ENCODE peak calls at places on chromosome 16, in seven cellular contexts. One of them, this sample, is unnamed.

GRCh38 chr16:23374721-23375120 is 72.6 kb downstream of the SCNN1B start:
- DNase-seq in dorsolateral prefrontal cortex: no peak
- DNase-seq in AG04450: no peak
- DNase-seq in body of pancreas: peak; percentile 43
- DNase-seq in ovary: no peak
- DNase-seq in GM13976: no peak
- DNase-seq in SK-N-SH: no peak
- DNase-seq in this sample: no peak

GRCh38 chr16:4123617-4124300 is 7.5 kb upstream of the ADCY9 start:
- DNase-seq in SK-N-SH: no peak
- DNase-seq in AG04450: peak; percentile 39
- DNase-seq in GM13976: no peak
- DNase-seq in body of pancreas: no peak
- DNase-seq in dorsolateral prefrontal cortex: no peak
- DNase-seq in ovary: no peak
- DNase-seq in this sample: no peak

GRCh38 chr16:11128211-11129123 is 127.5 kb downstream of the SOCS1 start:
- DNase-seq in GM13976: no peak
- DNase-seq in SK-N-SH: peak; percentile 36
- DNase-seq in body of pancreas: peak; percentile 35
- DNase-seq in AG04450: no peak
- DNase-seq in ovary: peak; percentile 32
- DNase-seq in dorsolateral prefrontal cortex: no peak
- DNase-seq in this sample: no peak

GRCh38 chr16:24993722-24994686 is 21.2 kb downstream of the ARHGAP17 start:
- DNase-seq in body of pancreas: peak; percentile 29
- DNase-seq in AG04450: peak; percentile 81
- DNase-seq in GM13976: no peak
- DNase-seq in dorsolateral prefrontal cortex: no peak
- DNase-seq in SK-N-SH: no peak
- DNase-seq in ovary: no peak
- DNase-seq in this sample: no peak

GRCh38 chr16:88737298-88738166 is 31.2 kb downstream of the CTU2 start:
- DNase-seq in ovary: peak; percentile 79
- DNase-seq in GM13976: peak; percentile 92
- DNase-seq in AG04450: peak; percentile 29
- DNase-seq in body of pancreas: peak; percentile 80
- DNase-seq in SK-N-SH: peak; percentile 94
- DNase-seq in dorsolateral prefrontal cortex: peak; percentile 79
- DNase-seq in this sample: peak; percentile 57

GRCh38 chr16:48231675-48232214 is 12.4 kb upstream of the LONP2 start:
- DNase-seq in SK-N-SH: peak; percentile 45
- DNase-seq in AG04450: peak; percentile 2
- DNase-seq in body of pancreas: no peak
- DNase-seq in ovary: no peak
- DNase-seq in dorsolateral prefrontal cortex: no peak
- DNase-seq in GM13976: peak; percentile 69
- DNase-seq in this sample: peak; percentile 28

GRCh38 chr16:87464691-87465300 is 28.0 kb downstream of the ZCCHC14 start:
- DNase-seq in AG04450: peak; percentile 88
- DNase-seq in GM13976: peak; percentile 60
- DNase-seq in body of pancreas: peak; percentile 77
- DNase-seq in ovary: peak; percentile 70
- DNase-seq in SK-N-SH: peak; percentile 58
- DNase-seq in dorsolateral prefrontal cortex: no peak
- DNase-seq in this sample: no peak

GRCh38 chr16:46830417-46830901 is 521 bp downstream of the C16orf87 start:
- DNase-seq in ovary: peak; percentile 40
- DNase-seq in GM13976: peak; percentile 32
- DNase-seq in SK-N-SH: no peak
- DNase-seq in body of pancreas: peak; percentile 41
- DNase-seq in AG04450: no peak
- DNase-seq in dorsolateral prefrontal cortex: no peak
- DNase-seq in this sample: no peak

GRCh38 chr16:82755570-82756282 is 129.0 kb downstream of the CDH13 start:
- DNase-seq in dorsolateral prefrontal cortex: no peak
- DNase-seq in SK-N-SH: no peak
- DNase-seq in AG04450: no peak
- DNase-seq in ovary: no peak
- DNase-seq in body of pancreas: no peak
- DNase-seq in GM13976: no peak
- DNase-seq in this sample: no peak

GRCh38 chr16:56708418-56708817 is 21.5 kb upstream of the NUP93 start:
- DNase-seq in ovary: no peak
- DNase-seq in dorsolateral prefrontal cortex: no peak
- DNase-seq in GM13976: no peak
- DNase-seq in AG04450: no peak
- DNase-seq in body of pancreas: no peak
- DNase-seq in SK-N-SH: no peak
- DNase-seq in this sample: no peak

GRCh38 chr16:5965321-5965720 is 867.7 kb upstream of the EEF2KMT start:
- DNase-seq in AG04450: no peak
- DNase-seq in SK-N-SH: no peak
- DNase-seq in body of pancreas: no peak
- DNase-seq in GM13976: no peak
- DNase-seq in ovary: no peak
- DNase-seq in dorsolateral prefrontal cortex: no peak
- DNase-seq in this sample: no peak

GRCh38 chr16:81469710-81470481 is 25.3 kb downstream of the CMIP start:
- DNase-seq in AG04450: no peak
- DNase-seq in SK-N-SH: no peak
- DNase-seq in body of pancreas: no peak
- DNase-seq in ovary: no peak
- DNase-seq in dorsolateral prefrontal cortex: no peak
- DNase-seq in GM13976: peak; percentile 79
- DNase-seq in this sample: no peak

GRCh38 chr16:3140603-3141427 is 6.0 kb downstream of the ZNF213 start:
- DNase-seq in ovary: no peak
- DNase-seq in GM13976: no peak
- DNase-seq in body of pancreas: no peak
- DNase-seq in AG04450: no peak
- DNase-seq in SK-N-SH: no peak
- DNase-seq in dorsolateral prefrontal cortex: no peak
- DNase-seq in this sample: no peak

GRCh38 chr16:67883872-67884261 is 818 bp upstream of the NRN1L start:
- DNase-seq in ovary: peak; percentile 74
- DNase-seq in AG04450: no peak
- DNase-seq in SK-N-SH: peak; percentile 90
- DNase-seq in body of pancreas: peak; percentile 68
- DNase-seq in GM13976: peak; percentile 89
- DNase-seq in dorsolateral prefrontal cortex: peak; percentile 57
- DNase-seq in this sample: peak; percentile 43

GRCh38 chr16:67926181-67926742 is 5.4 kb downstream of the CTRL start:
- DNase-seq in dorsolateral prefrontal cortex: no peak
- DNase-seq in ovary: no peak
- DNase-seq in body of pancreas: peak; percentile 91
- DNase-seq in AG04450: no peak
- DNase-seq in GM13976: no peak
- DNase-seq in SK-N-SH: no peak
- DNase-seq in this sample: no peak

GRCh38 chr16:3503513-3503912 is 2.7 kb downstream of the CLUAP1 start:
- DNase-seq in GM13976: no peak
- DNase-seq in dorsolateral prefrontal cortex: no peak
- DNase-seq in AG04450: no peak
- DNase-seq in body of pancreas: no peak
- DNase-seq in ovary: no peak
- DNase-seq in SK-N-SH: no peak
- DNase-seq in this sample: no peak

GRCh38 chr16:6861136-6861535 is 471.5 kb upstream of the RBFOX1 start:
- DNase-seq in ovary: no peak
- DNase-seq in dorsolateral prefrontal cortex: no peak
- DNase-seq in GM13976: no peak
- DNase-seq in AG04450: no peak
- DNase-seq in SK-N-SH: no peak
- DNase-seq in body of pancreas: no peak
- DNase-seq in this sample: no peak

GRCh38 chr16:14263011-14263410 is 191.9 kb downstream of the MRTFB start:
- DNase-seq in SK-N-SH: no peak
- DNase-seq in ovary: no peak
- DNase-seq in dorsolateral prefrontal cortex: no peak
- DNase-seq in GM13976: no peak
- DNase-seq in AG04450: no peak
- DNase-seq in body of pancreas: no peak
- DNase-seq in this sample: no peak

GRCh38 chr16:51053805-51054204 is 97.3 kb downstream of the SALL1 start:
- DNase-seq in GM13976: no peak
- DNase-seq in body of pancreas: no peak
- DNase-seq in AG04450: no peak
- DNase-seq in SK-N-SH: no peak
- DNase-seq in dorsolateral prefrontal cortex: no peak
- DNase-seq in ovary: no peak
- DNase-seq in this sample: no peak

GRCh38 chr16:27214084-27214961 is 11.0 kb downstream of the KDM8 start:
- DNase-seq in SK-N-SH: no peak
- DNase-seq in body of pancreas: peak; percentile 82
- DNase-seq in AG04450: no peak
- DNase-seq in GM13976: no peak
- DNase-seq in ovary: peak; percentile 3
- DNase-seq in dorsolateral prefrontal cortex: no peak
- DNase-seq in this sample: no peak

GRCh38 chr16:4517812-4518211 is 20.8 kb downstream of the CDIP1 start:
- DNase-seq in body of pancreas: peak; percentile 49
- DNase-seq in ovary: no peak
- DNase-seq in GM13976: no peak
- DNase-seq in dorsolateral prefrontal cortex: no peak
- DNase-seq in AG04450: no peak
- DNase-seq in SK-N-SH: peak; percentile 77
- DNase-seq in this sample: peak; percentile 44

GRCh38 chr16:86306811-86307517 is 203.4 kb upstream of the FOXF1 start:
- DNase-seq in body of pancreas: no peak
- DNase-seq in dorsolateral prefrontal cortex: no peak
- DNase-seq in ovary: no peak
- DNase-seq in SK-N-SH: no peak
- DNase-seq in AG04450: peak; percentile 60
- DNase-seq in GM13976: no peak
- DNase-seq in this sample: no peak

GRCh38 chr16:49510676-49511305 is 137.2 kb downstream of the C16orf78 start:
- DNase-seq in ovary: no peak
- DNase-seq in body of pancreas: no peak
- DNase-seq in dorsolateral prefrontal cortex: no peak
- DNase-seq in AG04450: no peak
- DNase-seq in SK-N-SH: no peak
- DNase-seq in GM13976: no peak
- DNase-seq in this sample: no peak

GRCh38 chr16:88869673-88869980 is 3.2 kb upstream of the PABPN1L start:
- DNase-seq in body of pancreas: no peak
- DNase-seq in GM13976: no peak
- DNase-seq in ovary: no peak
- DNase-seq in dorsolateral prefrontal cortex: no peak
- DNase-seq in AG04450: no peak
- DNase-seq in SK-N-SH: no peak
- DNase-seq in this sample: no peak

GRCh38 chr16:87278191-87279093 is 38.8 kb downstream of the C16orf95 start:
- DNase-seq in dorsolateral prefrontal cortex: peak; percentile 69
- DNase-seq in SK-N-SH: peak; percentile 91
- DNase-seq in AG04450: peak; percentile 68
- DNase-seq in body of pancreas: peak; percentile 77
- DNase-seq in ovary: peak; percentile 60
- DNase-seq in GM13976: peak; percentile 88
- DNase-seq in this sample: peak; percentile 80

GRCh38 chr16:80936410-80936809 is 70.3 kb downstream of the CMC2 start:
- DNase-seq in dorsolateral prefrontal cortex: no peak
- DNase-seq in AG04450: no peak
- DNase-seq in body of pancreas: no peak
- DNase-seq in ovary: no peak
- DNase-seq in SK-N-SH: no peak
- DNase-seq in GM13976: no peak
- DNase-seq in this sample: no peak

GRCh38 chr16:85027968-85028637 is 508 bp downstream of the KIAA0513 start:
- DNase-seq in AG04450: no peak
- DNase-seq in dorsolateral prefrontal cortex: no peak
- DNase-seq in GM13976: peak; percentile 45
- DNase-seq in SK-N-SH: no peak
- DNase-seq in ovary: no peak
- DNase-seq in body of pancreas: no peak
- DNase-seq in this sample: no peak
- TF ChIP-seq CTCF in AG04450: peak; percentile 22
- TF ChIP-seq CTCF in dorsolateral prefrontal cortex: no peak
- TF ChIP-seq CTCF in GM13976: peak; percentile 44
- TF ChIP-seq CTCF in SK-N-SH: peak; percentile 30
- TF ChIP-seq CTCF in ovary: no peak
- TF ChIP-seq CTCF in body of pancreas: no peak
- TF ChIP-seq CTCF in this sample: peak; percentile 50

GRCh38 chr16:84183911-84184310 is 2.9 kb downstream of the TAF1C start:
- DNase-seq in SK-N-SH: no peak
- DNase-seq in body of pancreas: no peak
- DNase-seq in ovary: no peak
- DNase-seq in AG04450: no peak
- DNase-seq in dorsolateral prefrontal cortex: no peak
- DNase-seq in GM13976: no peak
- DNase-seq in this sample: no peak
- TF ChIP-seq CTCF in SK-N-SH: peak; percentile 28
- TF ChIP-seq CTCF in body of pancreas: no peak
- TF ChIP-seq CTCF in ovary: peak; percentile 28
- TF ChIP-seq CTCF in AG04450: peak; percentile 23
- TF ChIP-seq CTCF in dorsolateral prefrontal cortex: peak; percentile 31
- TF ChIP-seq CTCF in GM13976: no peak
- TF ChIP-seq CTCF in this sample: no peak

GRCh38 chr16:19118938-19119431 is 5.2 kb downstream of the ITPRIPL2 start:
- DNase-seq in ovary: peak; percentile 55
- DNase-seq in GM13976: no peak
- DNase-seq in AG04450: peak; percentile 78
- DNase-seq in SK-N-SH: no peak
- DNase-seq in body of pancreas: peak; percentile 26
- DNase-seq in dorsolateral prefrontal cortex: no peak
- DNase-seq in this sample: no peak

GRCh38 chr16:19114359-19115147 is 789 bp downstream of the ITPRIPL2 start:
- DNase-seq in SK-N-SH: peak; percentile 25
- DNase-seq in ovary: peak; percentile 68
- DNase-seq in dorsolateral prefrontal cortex: no peak
- DNase-seq in AG04450: no peak
- DNase-seq in body of pancreas: peak; percentile 68
- DNase-seq in GM13976: peak; percentile 64
- DNase-seq in this sample: peak; percentile 41

GRCh38 chr16:19116711-19117449 is 3.1 kb downstream of the ITPRIPL2 start:
- DNase-seq in body of pancreas: no peak
- DNase-seq in dorsolateral prefrontal cortex: no peak
- DNase-seq in GM13976: no peak
- DNase-seq in ovary: no peak
- DNase-seq in AG04450: no peak
- DNase-seq in SK-N-SH: no peak
- DNase-seq in this sample: no peak

GRCh38 chr16:19113577-19114358 is at the start of gene ITPRIPL2:
- DNase-seq in GM13976: peak; percentile 73
- DNase-seq in body of pancreas: peak; percentile 88
- DNase-seq in SK-N-SH: peak; percentile 92
- DNase-seq in AG04450: no peak
- DNase-seq in dorsolateral prefrontal cortex: no peak
- DNase-seq in ovary: peak; percentile 82
- DNase-seq in this sample: peak; percentile 58

GRCh38 chr16:19115148-19116021 is 1.6 kb downstream of the ITPRIPL2 start:
- DNase-seq in AG04450: no peak
- DNase-seq in GM13976: no peak
- DNase-seq in body of pancreas: peak; percentile 17
- DNase-seq in dorsolateral prefrontal cortex: no peak
- DNase-seq in ovary: peak; percentile 44
- DNase-seq in SK-N-SH: peak; percentile 35
- DNase-seq in this sample: no peak
- TF ChIP-seq CTCF in AG04450: peak; percentile 5
- TF ChIP-seq CTCF in GM13976: no peak
- TF ChIP-seq CTCF in body of pancreas: no peak
- TF ChIP-seq CTCF in dorsolateral prefrontal cortex: no peak
- TF ChIP-seq CTCF in ovary: no peak
- TF ChIP-seq CTCF in SK-N-SH: peak; percentile 27
- TF ChIP-seq CTCF in this sample: no peak

GRCh38 chr16:66604376-66605176 is at the start of gene CMTM3:
- DNase-seq in dorsolateral prefrontal cortex: no peak
- DNase-seq in SK-N-SH: peak; percentile 98
- DNase-seq in AG04450: no peak
- DNase-seq in GM13976: peak; percentile 86
- DNase-seq in body of pancreas: peak; percentile 48
- DNase-seq in ovary: peak; percentile 74
- DNase-seq in this sample: peak; percentile 83
- TF ChIP-seq CTCF in dorsolateral prefrontal cortex: peak; percentile 45
- TF ChIP-seq CTCF in SK-N-SH: peak; percentile 66
- TF ChIP-seq CTCF in AG04450: peak; percentile 60
- TF ChIP-seq CTCF in GM13976: peak; percentile 85
- TF ChIP-seq CTCF in body of pancreas: peak; percentile 69
- TF ChIP-seq CTCF in ovary: peak; percentile 80
- TF ChIP-seq CTCF in this sample: peak; percentile 92

This sample was measured in neural crest cell.